ENCODE peak calls at places on chromosomes 3 and 15, in nine cellular contexts. U is uterus, N is lung microvascular endothelial cell, W is GM13976, P is neural crest cell, T is omental fat pad, A is AG09309, Z is globus pallidus, J is lung. Q is an unnamed sample.

GRCh38 chr3:194905696-194906095 is 220.0 kb downstream of the FAM43A start:
- DNase-seq in U (no peak), N (no peak), W (no peak), P (no peak), T (no peak), A (no peak), Z (no peak), J (no peak), Q (no peak)

GRCh38 chr3:152885066-152885465 is 50.1 kb downstream of the P2RY1 start:
- DNase-seq in U (no peak), N (no peak), W (no peak), P (no peak), T (no peak), A (no peak), Z (no peak), J (no peak), Q (no peak)

GRCh38 chr15:42093966-42094365 is 396 bp downstream of the PLA2G4D start:
- DNase-seq in U (no peak), N (no peak), W (no peak), P (no peak), T (no peak), A (no peak), Z (no peak), J (no peak), Q (no peak)

GRCh38 chr3:126977821-126978220 is 5.1 kb upstream of the PLXNA1 start:
- DNase-seq in U (no peak), N (no peak), W (no peak), P (no peak), T (no peak), A (no peak), Z (no peak), J (no peak), Q (no peak)

GRCh38 chr3:129644836-129645235 is 38.4 kb upstream of the PLXND1 start:
- DNase-seq in U (no peak), N (no peak), W (no peak), P (no peak), T (no peak), A (no peak), Z (no peak), J (no peak), Q (no peak)

GRCh38 chr3:51703026-51703775 is 3.7 kb upstream of the GRM2 start:
- DNase-seq in U (no peak), N (no peak), W (no peak), P (peak; percentile 48), T (no peak), A (no peak), Z (no peak), J (no peak), Q (no peak)

GRCh38 chr3:181431743-181432142 is 280.0 kb upstream of the SOX2 start:
- DNase-seq in U (no peak), N (no peak), W (no peak), P (no peak), T (no peak), A (no peak), Z (no peak), J (no peak), Q (no peak)

GRCh38 chr15:99438222-99438592 is 127.6 kb upstream of the MEF2A start:
- DNase-seq in U (no peak), N (no peak), W (no peak), P (no peak), T (no peak), A (no peak), Z (no peak), J (no peak), Q (no peak)

GRCh38 chr3:176974303-176974702 is 223.0 kb downstream of the TBL1XR1 start:
- DNase-seq in U (no peak), N (no peak), W (no peak), P (no peak), T (no peak), A (no peak), Z (no peak), J (no peak), Q (no peak)

GRCh38 chr3:17558565-17558964 is 183.9 kb downstream of the TBC1D5 start:
- DNase-seq in U (no peak), N (no peak), W (no peak), P (no peak), T (no peak), A (no peak), Z (no peak), J (no peak), Q (no peak)

GRCh38 chr3:61236556-61236955 is 14.7 kb downstream of the FHIT start:
- DNase-seq in U (no peak), N (no peak), W (peak; percentile 51), P (no peak), T (no peak), A (no peak), Z (no peak), J (no peak), Q (no peak)

GRCh38 chr3:31004025-31004678 is 109.7 kb upstream of the GADL1 start:
- DNase-seq in U (no peak), N (peak; percentile 68), W (no peak), P (no peak), T (no peak), A (peak; percentile 88), Z (no peak), J (no peak), Q (no peak)

GRCh38 chr15:82397817-82398216 is 31.8 kb upstream of the GOLGA6L9 start:
- DNase-seq in U (no peak), N (no peak), W (no peak), P (no peak), T (no peak), A (no peak), Z (no peak), J (no peak), Q (no peak)

GRCh38 chr3:63654931-63655330 is 2.5 kb downstream of the SNTN start:
- DNase-seq in U (no peak), N (no peak), W (no peak), P (no peak), T (no peak), A (no peak), Z (no peak), J (no peak), Q (no peak)

GRCh38 chr3:288383-288782 is 91.8 kb downstream of the CHL1 start:
- DNase-seq in U (no peak), N (no peak), W (no peak), P (no peak), T (no peak), A (no peak), Z (no peak), J (no peak), Q (no peak)

GRCh38 chr3:179410317-179410716 is 41.0 kb downstream of the GNB4 start:
- DNase-seq in U (no peak), N (no peak), W (no peak), P (no peak), T (no peak), A (no peak), Z (no peak), J (no peak), Q (no peak)

GRCh38 chr15:52164631-52165265 is 26.4 kb downstream of the GNB5 start:
- DNase-seq in U (no peak), N (no peak), W (no peak), P (no peak), T (no peak), A (no peak), Z (no peak), J (no peak), Q (no peak)

GRCh38 chr3:43177092-43177491 is 71.2 kb upstream of the POMGNT2 start:
- DNase-seq in U (no peak), N (no peak), W (no peak), P (no peak), T (no peak), A (no peak), Z (no peak), J (no peak), Q (no peak)

GRCh38 chr3:46861293-46861995 is 1.8 kb downstream of the MYL3 start:
- DNase-seq in U (peak; percentile 13), N (no peak), W (no peak), P (no peak), T (no peak), A (no peak), Z (no peak), J (no peak), Q (peak; percentile 47)

GRCh38 chr15:80179025-80179759 is 26.4 kb downstream of the FAH start:
- DNase-seq in U (no peak), N (peak; percentile 55), W (no peak), P (no peak), T (no peak), A (peak; percentile 58), Z (no peak), J (no peak), Q (no peak)

GRCh38 chr3:18847583-18848197 is 300.6 kb upstream of the KCNH8 start:
- DNase-seq in U (no peak), N (peak; percentile 9), W (peak; percentile 22), P (no peak), T (no peak), A (no peak), Z (peak; percentile 2), J (no peak), Q (no peak)

GRCh38 chr3:124837730-124838186 is 49.4 kb downstream of the ITGB5 start:
- DNase-seq in U (peak; percentile 76), N (peak; percentile 88), W (no peak), P (peak; percentile 14), T (no peak), A (no peak), Z (peak; percentile 46), J (no peak), Q (no peak)

GRCh38 chr3:175728566-175728965 is 869.4 kb downstream of the NAALADL2 start:
- DNase-seq in U (no peak), N (no peak), W (no peak), P (no peak), T (no peak), A (no peak), Z (no peak), J (no peak), Q (no peak)

GRCh38 chr3:34408088-34408487 is 609.7 kb downstream of the PDCD6IP start:
- DNase-seq in U (no peak), N (no peak), W (no peak), P (no peak), T (no peak), A (no peak), Z (no peak), J (no peak), Q (no peak)

GRCh38 chr3:119091936-119092677 is 53.9 kb upstream of the TEX55 start:
- DNase-seq in U (no peak), N (no peak), W (no peak), P (no peak), T (no peak), A (no peak), Z (no peak), J (no peak), Q (no peak)

GRCh38 chr3:10198761-10199688 is 34.3 kb downstream of the IRAK2 start:
- DNase-seq in U (no peak), N (no peak), W (peak; percentile 78), P (no peak), T (no peak), A (no peak), Z (no peak), J (peak; percentile 37), Q (no peak)

GRCh38 chr3:171156455-171157005 is 130.0 kb upstream of the SLC2A2 start:
- DNase-seq in U (no peak), N (no peak), W (no peak), P (no peak), T (no peak), A (no peak), Z (no peak), J (no peak), Q (no peak)

GRCh38 chr3:136562031-136562430 is 190.1 kb downstream of the STAG1 start:
- DNase-seq in U (no peak), N (no peak), W (no peak), P (no peak), T (no peak), A (no peak), Z (no peak), J (no peak), Q (no peak)